ENCODE peak calls at places on chromosomes 1 and 21, in nine cellular contexts. H is progenitor cell of endocrine pancreas, O is endothelial cell, Y is AG10803, Z is body of pancreas, X is psoas muscle, R is tibial artery, C is neural progenitor cell, N is AG09309. W is an unnamed sample.

GRCh38 chr1:16207318-16208269 is 4.9 kb downstream of the ARHGEF19 start:
- DNase-seq in H (no peak), O (no peak), Y (no peak), Z (peak), X (no peak), R (no peak), C (no peak), N (no peak), W (no peak)

GRCh38 chr1:47361380-47361779 is 27.8 kb downstream of the CMPK1 start:
- DNase-seq in H (no peak), O (no peak), Y (no peak), Z (no peak), X (no peak), R (no peak), C (no peak), N (no peak), W (no peak)

GRCh38 chr1:199422206-199422605 is 605.3 kb upstream of the NR5A2 start:
- DNase-seq in H (no peak), O (peak), Y (peak), Z (no peak), X (no peak), R (no peak), C (peak), N (peak), W (no peak)

GRCh38 chr1:27122652-27123051 is 32.3 kb downstream of the SLC9A1 start:
- DNase-seq in H (no peak), O (no peak), Y (peak), Z (no peak), X (no peak), R (peak), C (no peak), N (no peak), W (no peak)

GRCh38 chr1:202291961-202292712 is 49.6 kb downstream of the UBE2T start:
- DNase-seq in H (no peak), O (no peak), Y (peak), Z (no peak), X (no peak), R (no peak), C (no peak), N (peak), W (no peak)

GRCh38 chr1:19138958-19139581 is 71.0 kb downstream of the UBR4 start:
- DNase-seq in H (no peak), O (no peak), Y (no peak), Z (no peak), X (no peak), R (no peak), C (no peak), N (no peak), W (no peak)

GRCh38 chr21:35423694-35424093 is 374.6 kb upstream of the RUNX1 start:
- DNase-seq in H (no peak), O (no peak), Y (peak), Z (no peak), X (no peak), R (no peak), C (no peak), N (no peak), W (no peak)

GRCh38 chr1:209434066-209434465 is 149.4 kb upstream of the CAMK1G start:
- DNase-seq in H (no peak), O (no peak), Y (peak), Z (no peak), X (no peak), R (no peak), C (no peak), N (peak), W (no peak)

GRCh38 chr1:3373175-3373574 is 81.3 kb upstream of the ARHGEF16 start:
- DNase-seq in H (no peak), O (no peak), Y (no peak), Z (no peak), X (no peak), R (no peak), C (no peak), N (no peak), W (no peak)

GRCh38 chr1:173223031-173223380 is 15.9 kb upstream of the TNFSF4 start:
- DNase-seq in H (no peak), O (no peak), Y (no peak), Z (no peak), X (no peak), R (no peak), C (no peak), N (no peak), W (no peak)

GRCh38 chr1:184621262-184621661 is 133.4 kb downstream of the EDEM3 start:
- DNase-seq in H (no peak), O (no peak), Y (peak), Z (no peak), X (no peak), R (peak), C (no peak), N (no peak), W (no peak)

GRCh38 chr1:205053296-205053695 is 10.3 kb downstream of the CNTN2 start:
- DNase-seq in H (no peak), O (no peak), Y (no peak), Z (no peak), X (no peak), R (no peak), C (no peak), N (no peak), W (no peak)

GRCh38 chr1:230186874-230187273 is 119.8 kb downstream of the GALNT2 start:
- DNase-seq in H (no peak), O (no peak), Y (no peak), Z (no peak), X (no peak), R (no peak), C (no peak), N (no peak), W (no peak)

GRCh38 chr1:247329097-247329617 is 2.5 kb downstream of the ZNF496 start:
- DNase-seq in H (no peak), O (no peak), Y (no peak), Z (no peak), X (no peak), R (no peak), C (no peak), N (no peak), W (no peak)

GRCh38 chr1:145963218-145964019 is 956 bp downstream of the ANKRD34A start:
- DNase-seq in H (no peak), O (no peak), Y (peak), Z (no peak), X (no peak), R (no peak), C (no peak), N (no peak), W (no peak)

GRCh38 chr1:26771643-26772321 is 16.0 kb upstream of the PIGV start:
- DNase-seq in H (no peak), O (no peak), Y (peak), Z (no peak), X (peak), R (peak), C (no peak), N (peak), W (no peak)

GRCh38 chr1:184299076-184299790 is 87.6 kb upstream of the C1orf21 start:
- DNase-seq in H (no peak), O (no peak), Y (peak), Z (no peak), X (no peak), R (no peak), C (no peak), N (peak), W (no peak)

GRCh38 chr1:21497466-21498061 is 11.7 kb upstream of the ALPL start:
- DNase-seq in H (no peak), O (no peak), Y (no peak), Z (no peak), X (no peak), R (no peak), C (peak), N (no peak), W (no peak)
- TF ChIP-seq CTCF in H (no peak), O (no peak), Y (no peak), Z (no peak), X (no peak), R (no peak), C (peak), N (no peak), W (no peak)

GRCh38 chr1:59391216-59392179 is 94.6 kb downstream of the FGGY start:
- DNase-seq in H (no peak), O (no peak), Y (no peak), Z (no peak), X (no peak), R (no peak), C (no peak), N (no peak), W (no peak)
- TF ChIP-seq CTCF in H (no peak), O (no peak), Y (no peak), Z (no peak), X (no peak), R (no peak), C (no peak), N (no peak), W (no peak)

GRCh38 chr1:217048104-217048707 is 325.0 kb upstream of the ESRRG start:
- DNase-seq in H (no peak), O (peak), Y (no peak), Z (no peak), X (no peak), R (no peak), C (peak), N (no peak), W (no peak)
- TF ChIP-seq CTCF in H (peak), O (peak), Y (no peak), Z (no peak), X (no peak), R (no peak), C (peak), N (no peak), W (peak)

GRCh38 chr1:97277891-97278662 is 556.5 kb downstream of the PTBP2 start:
- DNase-seq in H (no peak), O (no peak), Y (peak), Z (no peak), X (no peak), R (no peak), C (no peak), N (peak), W (no peak)
- TF ChIP-seq CTCF in H (no peak), O (no peak), Y (no peak), Z (no peak), X (no peak), R (no peak), C (no peak), N (no peak), W (no peak)

DNA sequence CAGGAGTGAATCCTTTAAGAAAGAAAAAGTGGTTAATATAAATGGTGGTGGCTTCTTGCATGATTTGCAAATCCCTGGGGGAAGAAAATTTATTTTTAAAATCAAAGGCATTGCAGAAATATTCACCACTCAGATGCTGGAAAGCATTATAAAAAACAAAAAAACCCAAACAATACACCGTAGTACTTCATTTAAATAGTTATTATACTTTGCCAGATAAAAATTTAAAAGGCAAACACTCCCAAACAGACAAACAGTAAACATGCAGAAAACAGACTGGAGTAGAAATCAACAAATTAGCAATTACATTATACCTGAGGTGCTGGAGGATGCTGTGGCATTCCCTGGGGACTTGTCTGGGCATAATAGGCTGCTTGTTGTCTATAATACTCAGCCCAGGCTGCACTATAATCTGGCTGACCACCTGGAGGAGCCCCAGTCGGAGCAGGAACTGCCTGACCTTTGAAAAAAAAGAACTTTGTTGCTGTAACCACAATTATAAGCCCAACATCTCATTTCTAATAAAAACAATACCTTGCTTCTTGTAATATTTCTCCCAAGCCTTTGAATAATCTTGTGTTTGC is 29.9 kb downstream of the FUBP1 start:
- DNase-seq in H (no peak), O (peak), Y (peak), Z (no peak), X (no peak), R (no peak), C (peak), N (no peak), W (no peak)
- TF ChIP-seq CTCF in H (peak), O (no peak), Y (peak), Z (peak), X (peak), R (no peak), C (peak), N (peak), W (no peak)

GRCh38 chr1:207893737-207894582 is 17.0 kb downstream of the CD34 start:
- DNase-seq in H (no peak), O (no peak), Y (peak), Z (no peak), X (no peak), R (no peak), C (no peak), N (no peak), W (no peak)

GRCh38 chr1:207896547-207896946 is 14.4 kb downstream of the CD34 start:
- DNase-seq in H (no peak), O (no peak), Y (no peak), Z (no peak), X (no peak), R (no peak), C (no peak), N (no peak), W (no peak)

GRCh38 chr1:207898836-207899235 is 12.1 kb downstream of the CD34 start:
- DNase-seq in H (no peak), O (no peak), Y (no peak), Z (no peak), X (no peak), R (no peak), C (no peak), N (no peak), W (no peak)

GRCh38 chr1:207898260-207898659 is 12.7 kb downstream of the CD34 start:
- DNase-seq in H (no peak), O (no peak), Y (no peak), Z (no peak), X (no peak), R (no peak), C (no peak), N (no peak), W (no peak)

DNA sequence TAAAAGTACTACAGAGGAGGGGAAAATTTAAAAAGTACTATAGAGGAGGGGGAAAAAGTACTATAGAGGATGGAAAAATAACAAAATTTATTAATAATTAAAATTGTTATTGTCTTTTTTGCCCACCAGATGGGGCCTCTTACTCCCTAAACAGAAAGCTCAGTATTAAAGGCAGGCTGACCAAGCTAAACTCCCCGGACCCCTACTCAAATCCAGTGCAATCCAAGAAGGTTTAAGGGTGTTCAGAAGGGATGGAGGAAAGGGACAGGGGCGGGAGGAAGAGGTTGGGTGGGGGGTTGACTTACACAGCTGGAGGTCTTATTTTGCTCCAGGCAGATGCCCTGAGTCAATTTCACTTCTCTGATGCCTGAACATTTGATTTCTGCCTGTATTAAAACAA is 13.7 kb downstream of the CD34 start:
- DNase-seq in H (no peak), O (no peak), Y (no peak), Z (no peak), X (no peak), R (no peak), C (peak), N (no peak), W (no peak)
- TF ChIP-seq CTCF in H (peak), O (no peak), Y (peak), Z (peak), X (peak), R (peak), C (peak), N (peak), W (no peak)

DNA sequence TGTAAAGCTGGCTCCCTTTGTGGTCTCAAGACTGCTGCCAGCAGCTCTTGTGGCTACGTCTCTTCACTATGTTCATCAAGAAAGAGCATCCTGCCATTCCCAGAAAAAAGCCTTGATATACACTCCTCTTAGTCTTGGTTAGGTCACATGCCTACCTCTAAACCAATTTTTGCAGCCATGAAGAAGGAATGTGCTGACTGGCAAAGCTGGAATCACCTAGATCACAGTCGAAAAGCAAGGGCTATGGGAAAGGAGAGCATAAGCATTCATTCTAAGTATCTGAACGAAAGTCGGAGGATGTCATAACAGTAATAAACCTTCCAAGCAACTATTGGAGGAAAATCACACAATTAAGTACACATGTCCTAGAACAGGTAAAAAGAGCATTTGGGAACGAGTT is 15.0 kb downstream of the F3 start:
- DNase-seq in H (no peak), O (no peak), Y (no peak), Z (no peak), X (no peak), R (no peak), C (no peak), N (no peak), W (no peak)
- TF ChIP-seq CTCF in H (no peak), O (no peak), Y (no peak), Z (no peak), X (no peak), R (no peak), C (no peak), N (no peak), W (no peak)

GRCh38 chr1:12078938-12079861 is 16.1 kb downstream of the TNFRSF8 start:
- DNase-seq in H (peak), O (peak), Y (peak), Z (no peak), X (no peak), R (no peak), C (peak), N (no peak), W (peak)
- TF ChIP-seq CTCF in H (peak), O (peak), Y (peak), Z (peak), X (peak), R (peak), C (peak), N (peak), W (peak)

W was measured in GM12864.